ENCODE peak calls at places on chromosomes 2 and 18, in eight cellular contexts. One of them, this sample, is unnamed.

GRCh38 chr2:170123593-170123992 is 54.4 kb upstream of the MYO3B start:
- DNase-seq in mammary epithelial cell: peak; percentile 22
- DNase-seq in fibroblast of pulmonary artery: peak; percentile 35
- DNase-seq in kidney epithelial cell: no peak
- DNase-seq in Panc1: no peak
- DNase-seq in pancreas: no peak
- DNase-seq in PC-3: peak; percentile 81
- DNase-seq in ovary: no peak
- DNase-seq in this sample: no peak

GRCh38 chr2:25567406-25567805 is 106.0 kb downstream of the DTNB start:
- DNase-seq in pancreas: no peak
- DNase-seq in kidney epithelial cell: no peak
- DNase-seq in Panc1: peak; percentile 24
- DNase-seq in PC-3: peak; percentile 67
- DNase-seq in fibroblast of pulmonary artery: peak; percentile 71
- DNase-seq in ovary: no peak
- DNase-seq in mammary epithelial cell: peak; percentile 17
- DNase-seq in this sample: peak; percentile 19

GRCh38 chr18:3726241-3726951 is 276.4 kb downstream of the TGIF1 start:
- DNase-seq in mammary epithelial cell: no peak
- DNase-seq in kidney epithelial cell: no peak
- DNase-seq in Panc1: no peak
- DNase-seq in fibroblast of pulmonary artery: no peak
- DNase-seq in PC-3: no peak
- DNase-seq in pancreas: no peak
- DNase-seq in ovary: no peak
- DNase-seq in this sample: no peak

GRCh38 chr2:188078544-188078943 is 213.1 kb upstream of the GULP1 start:
- DNase-seq in mammary epithelial cell: no peak
- DNase-seq in pancreas: no peak
- DNase-seq in PC-3: no peak
- DNase-seq in kidney epithelial cell: no peak
- DNase-seq in Panc1: no peak
- DNase-seq in fibroblast of pulmonary artery: no peak
- DNase-seq in ovary: no peak
- DNase-seq in this sample: no peak

GRCh38 chr2:216341151-216341550 is 31.1 kb downstream of the MARCHF4 start:
- DNase-seq in pancreas: no peak
- DNase-seq in kidney epithelial cell: no peak
- DNase-seq in mammary epithelial cell: no peak
- DNase-seq in ovary: no peak
- DNase-seq in fibroblast of pulmonary artery: no peak
- DNase-seq in Panc1: no peak
- DNase-seq in PC-3: no peak
- DNase-seq in this sample: no peak

GRCh38 chr2:193331701-193332100 is 1137.0 kb upstream of the TMEFF2 start:
- DNase-seq in kidney epithelial cell: no peak
- DNase-seq in pancreas: no peak
- DNase-seq in fibroblast of pulmonary artery: no peak
- DNase-seq in PC-3: no peak
- DNase-seq in Panc1: no peak
- DNase-seq in ovary: no peak
- DNase-seq in mammary epithelial cell: no peak
- DNase-seq in this sample: no peak

GRCh38 chr18:62418258-62418657 is 93.1 kb downstream of the TNFRSF11A start:
- DNase-seq in fibroblast of pulmonary artery: no peak
- DNase-seq in PC-3: no peak
- DNase-seq in ovary: no peak
- DNase-seq in pancreas: no peak
- DNase-seq in kidney epithelial cell: no peak
- DNase-seq in Panc1: no peak
- DNase-seq in mammary epithelial cell: no peak
- DNase-seq in this sample: no peak

GRCh38 chr2:156474316-156474715 is 38.1 kb downstream of the GPD2 start:
- DNase-seq in kidney epithelial cell: no peak
- DNase-seq in PC-3: no peak
- DNase-seq in fibroblast of pulmonary artery: no peak
- DNase-seq in Panc1: no peak
- DNase-seq in ovary: no peak
- DNase-seq in pancreas: no peak
- DNase-seq in mammary epithelial cell: no peak
- DNase-seq in this sample: no peak

GRCh38 chr2:23637011-23637778 is 252.2 kb downstream of the KLHL29 start:
- DNase-seq in mammary epithelial cell: no peak
- DNase-seq in pancreas: no peak
- DNase-seq in fibroblast of pulmonary artery: peak; percentile 86
- DNase-seq in PC-3: no peak
- DNase-seq in Panc1: no peak
- DNase-seq in ovary: no peak
- DNase-seq in kidney epithelial cell: no peak
- DNase-seq in this sample: peak; percentile 38

GRCh38 chr2:50444286-50444685 is 587.6 kb downstream of the NRXN1 start:
- DNase-seq in fibroblast of pulmonary artery: no peak
- DNase-seq in mammary epithelial cell: no peak
- DNase-seq in kidney epithelial cell: no peak
- DNase-seq in PC-3: peak; percentile 42
- DNase-seq in ovary: no peak
- DNase-seq in Panc1: no peak
- DNase-seq in pancreas: no peak
- DNase-seq in this sample: no peak

GRCh38 chr2:155381446-155381845 is 683.0 kb downstream of the KCNJ3 start:
- DNase-seq in mammary epithelial cell: no peak
- DNase-seq in PC-3: no peak
- DNase-seq in Panc1: no peak
- DNase-seq in kidney epithelial cell: no peak
- DNase-seq in pancreas: no peak
- DNase-seq in ovary: no peak
- DNase-seq in fibroblast of pulmonary artery: no peak
- DNase-seq in this sample: no peak

GRCh38 chr2:27492557-27492956 is 2.4 kb downstream of the FNDC4 start:
- DNase-seq in pancreas: no peak
- DNase-seq in Panc1: no peak
- DNase-seq in ovary: no peak
- DNase-seq in mammary epithelial cell: no peak
- DNase-seq in fibroblast of pulmonary artery: no peak
- DNase-seq in PC-3: no peak
- DNase-seq in kidney epithelial cell: no peak
- DNase-seq in this sample: no peak

GRCh38 chr2:27495840-27496356 is 741 bp upstream of the GCKR start:
- DNase-seq in fibroblast of pulmonary artery: no peak
- DNase-seq in kidney epithelial cell: no peak
- DNase-seq in pancreas: no peak
- DNase-seq in Panc1: no peak
- DNase-seq in PC-3: no peak
- DNase-seq in ovary: no peak
- DNase-seq in mammary epithelial cell: no peak
- DNase-seq in this sample: no peak

GRCh38 chr2:27493948-27494283 is 1.1 kb downstream of the FNDC4 start:
- DNase-seq in kidney epithelial cell: no peak
- DNase-seq in Panc1: no peak
- DNase-seq in fibroblast of pulmonary artery: no peak
- DNase-seq in PC-3: no peak
- DNase-seq in pancreas: peak; percentile 54
- DNase-seq in ovary: no peak
- DNase-seq in mammary epithelial cell: no peak
- DNase-seq in this sample: no peak

GRCh38 chr2:27494944-27495554 is at the start of gene FNDC4:
- DNase-seq in pancreas: peak; percentile 72
- DNase-seq in kidney epithelial cell: no peak
- DNase-seq in PC-3: peak; percentile 22
- DNase-seq in mammary epithelial cell: no peak
- DNase-seq in Panc1: no peak
- DNase-seq in fibroblast of pulmonary artery: no peak
- DNase-seq in ovary: peak; percentile 38
- DNase-seq in this sample: no peak

GRCh38 chr2:27494284-27494943 is 586 bp downstream of the FNDC4 start:
- DNase-seq in pancreas: peak; percentile 63
- DNase-seq in mammary epithelial cell: peak; percentile 4
- DNase-seq in fibroblast of pulmonary artery: peak; percentile 72
- DNase-seq in Panc1: no peak
- DNase-seq in ovary: peak; percentile 82
- DNase-seq in kidney epithelial cell: no peak
- DNase-seq in PC-3: no peak
- DNase-seq in this sample: no peak
- H3K4me3 ChIP-seq in pancreas: peak overlapping the region; percentile 63
- H3K4me3 ChIP-seq in mammary epithelial cell: peak overlapping the region; percentile 55
- H3K4me3 ChIP-seq in fibroblast of pulmonary artery: peak overlapping the region; percentile 69
- H3K4me3 ChIP-seq in Panc1: peak overlapping the region; percentile 64
- H3K4me3 ChIP-seq in ovary: peak overlapping the region; percentile 58
- H3K4me3 ChIP-seq in kidney epithelial cell: peak overlapping the region; percentile 58
- H3K4me3 ChIP-seq in PC-3: peak overlapping the region; percentile 89
- H3K4me3 ChIP-seq in this sample: peak overlapping the region; percentile 65

GRCh38 chr2:73985318-73986084 is 791 bp downstream of the TET3 start:
- DNase-seq in Panc1: no peak
- DNase-seq in ovary: no peak
- DNase-seq in PC-3: peak; percentile 36
- DNase-seq in pancreas: no peak
- DNase-seq in kidney epithelial cell: no peak
- DNase-seq in mammary epithelial cell: no peak
- DNase-seq in fibroblast of pulmonary artery: no peak
- DNase-seq in this sample: no peak

GRCh38 chr2:73986085-73986680 is 1.5 kb downstream of the TET3 start:
- DNase-seq in mammary epithelial cell: no peak
- DNase-seq in Panc1: no peak
- DNase-seq in fibroblast of pulmonary artery: no peak
- DNase-seq in PC-3: no peak
- DNase-seq in kidney epithelial cell: no peak
- DNase-seq in pancreas: no peak
- DNase-seq in ovary: no peak
- DNase-seq in this sample: no peak

GRCh38 chr2:73984922-73985317 is 210 bp downstream of the TET3 start:
- DNase-seq in ovary: peak; percentile 56
- DNase-seq in Panc1: no peak
- DNase-seq in pancreas: peak; percentile 89
- DNase-seq in mammary epithelial cell: no peak
- DNase-seq in kidney epithelial cell: no peak
- DNase-seq in fibroblast of pulmonary artery: no peak
- DNase-seq in PC-3: peak; percentile 39
- DNase-seq in this sample: no peak

GRCh38 chr2:73987948-73988700 is 3.4 kb downstream of the TET3 start:
- DNase-seq in Panc1: no peak
- DNase-seq in fibroblast of pulmonary artery: no peak
- DNase-seq in pancreas: no peak
- DNase-seq in mammary epithelial cell: no peak
- DNase-seq in kidney epithelial cell: no peak
- DNase-seq in PC-3: no peak
- DNase-seq in ovary: no peak
- DNase-seq in this sample: no peak

GRCh38 chr2:73987109-73987947 is 2.6 kb downstream of the TET3 start:
- DNase-seq in mammary epithelial cell: peak; percentile 39
- DNase-seq in PC-3: peak; percentile 54
- DNase-seq in fibroblast of pulmonary artery: peak; percentile 63
- DNase-seq in Panc1: no peak
- DNase-seq in ovary: no peak
- DNase-seq in pancreas: peak; percentile 71
- DNase-seq in kidney epithelial cell: no peak
- DNase-seq in this sample: no peak
- TF ChIP-seq CTCF in mammary epithelial cell: no peak
- TF ChIP-seq CTCF in PC-3: peak; percentile 44
- TF ChIP-seq CTCF in fibroblast of pulmonary artery: peak; percentile 39
- TF ChIP-seq CTCF in Panc1: peak; percentile 55
- TF ChIP-seq CTCF in ovary: no peak
- TF ChIP-seq CTCF in pancreas: peak; percentile 24
- TF ChIP-seq CTCF in kidney epithelial cell: peak; percentile 52
- TF ChIP-seq CTCF in this sample: peak; percentile 46

GRCh38 chr2:236970656-236971010 is 115.1 kb upstream of the COPS8 start:
- DNase-seq in Panc1: no peak
- DNase-seq in pancreas: no peak
- DNase-seq in mammary epithelial cell: no peak
- DNase-seq in ovary: no peak
- DNase-seq in fibroblast of pulmonary artery: no peak
- DNase-seq in PC-3: no peak
- DNase-seq in kidney epithelial cell: no peak
- DNase-seq in this sample: no peak

GRCh38 chr2:236971919-236972381 is 113.7 kb upstream of the COPS8 start:
- DNase-seq in kidney epithelial cell: no peak
- DNase-seq in pancreas: no peak
- DNase-seq in fibroblast of pulmonary artery: no peak
- DNase-seq in mammary epithelial cell: no peak
- DNase-seq in PC-3: no peak
- DNase-seq in Panc1: no peak
- DNase-seq in ovary: no peak
- DNase-seq in this sample: no peak

GRCh38 chr2:236972491-236973379 is 113.0 kb upstream of the COPS8 start:
- DNase-seq in ovary: no peak
- DNase-seq in fibroblast of pulmonary artery: peak; percentile 31
- DNase-seq in kidney epithelial cell: peak; percentile 55
- DNase-seq in Panc1: no peak
- DNase-seq in mammary epithelial cell: peak; percentile 85
- DNase-seq in pancreas: no peak
- DNase-seq in PC-3: peak; percentile 86
- DNase-seq in this sample: peak; percentile 81

GRCh38 chr2:236969767-236970655 is 115.7 kb upstream of the COPS8 start:
- DNase-seq in mammary epithelial cell: no peak
- DNase-seq in Panc1: no peak
- DNase-seq in PC-3: peak; percentile 10
- DNase-seq in pancreas: no peak
- DNase-seq in ovary: no peak
- DNase-seq in fibroblast of pulmonary artery: no peak
- DNase-seq in kidney epithelial cell: no peak
- DNase-seq in this sample: no peak

GRCh38 chr2:236971131-236971850 is 114.4 kb upstream of the COPS8 start:
- DNase-seq in pancreas: no peak
- DNase-seq in PC-3: no peak
- DNase-seq in fibroblast of pulmonary artery: no peak
- DNase-seq in mammary epithelial cell: no peak
- DNase-seq in Panc1: no peak
- DNase-seq in ovary: no peak
- DNase-seq in kidney epithelial cell: no peak
- DNase-seq in this sample: no peak
- H3K4me3 ChIP-seq in pancreas: no peak overlapping the region
- H3K4me3 ChIP-seq in PC-3: no peak overlapping the region
- H3K4me3 ChIP-seq in fibroblast of pulmonary artery: no peak overlapping the region
- H3K4me3 ChIP-seq in mammary epithelial cell: no peak overlapping the region
- H3K4me3 ChIP-seq in Panc1: no peak overlapping the region
- H3K4me3 ChIP-seq in ovary: no peak overlapping the region
- H3K4me3 ChIP-seq in kidney epithelial cell: no peak overlapping the region
- H3K4me3 ChIP-seq in this sample: no peak overlapping the region

DNA sequence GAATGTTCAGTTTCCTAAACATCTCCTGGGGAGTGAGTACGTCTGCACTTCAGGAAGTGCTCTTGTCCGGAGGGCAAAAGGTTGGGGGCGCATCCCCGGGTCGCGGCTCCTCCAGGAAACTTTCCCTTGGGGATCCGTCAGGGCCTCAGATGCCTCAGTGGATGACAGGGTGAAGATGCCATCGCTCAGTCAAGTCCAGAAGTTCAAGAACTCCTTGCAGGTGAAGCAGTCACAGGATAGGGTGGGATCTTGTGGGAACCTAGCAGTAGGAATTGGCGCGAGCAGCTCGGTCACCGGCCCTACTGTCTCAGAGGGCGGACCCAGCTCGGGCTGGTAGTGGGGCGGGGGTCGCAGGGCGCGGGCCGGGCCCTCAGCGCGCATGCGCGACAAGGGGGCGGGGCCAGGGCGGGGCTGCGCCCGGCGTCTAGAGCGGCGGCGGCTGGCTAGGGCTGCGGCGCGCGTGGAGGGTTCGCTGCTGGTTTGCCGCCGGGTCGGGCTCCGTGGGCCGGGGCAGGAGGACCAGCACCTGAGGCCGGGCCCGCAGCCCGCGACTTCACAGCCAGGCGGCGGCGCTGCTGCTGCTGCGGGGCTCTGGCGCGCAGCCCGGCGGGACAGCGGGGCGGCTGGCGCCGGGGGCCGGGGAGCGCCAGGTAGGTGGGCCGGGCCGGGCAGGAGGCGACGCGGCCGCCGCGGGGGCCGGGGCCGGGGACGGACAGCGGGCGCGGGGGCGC is at the start of gene INPP4A:
- DNase-seq in pancreas: peak; percentile 92
- DNase-seq in mammary epithelial cell: peak; percentile 48
- DNase-seq in kidney epithelial cell: no peak
- DNase-seq in fibroblast of pulmonary artery: peak; percentile 65
- DNase-seq in ovary: peak; percentile 72
- DNase-seq in Panc1: no peak
- DNase-seq in PC-3: peak; percentile 80
- DNase-seq in this sample: no peak
- TF ChIP-seq CTCF in pancreas: no peak
- TF ChIP-seq CTCF in mammary epithelial cell: no peak
- TF ChIP-seq CTCF in kidney epithelial cell: no peak
- TF ChIP-seq CTCF in fibroblast of pulmonary artery: no peak
- TF ChIP-seq CTCF in ovary: no peak
- TF ChIP-seq CTCF in Panc1: no peak
- TF ChIP-seq CTCF in PC-3: no peak
- TF ChIP-seq CTCF in this sample: no peak

This sample was measured in BJ.